ENCODE peak calls at places on chromosomes 5 and 9, in eight cellular contexts. One of them, this sample, is unnamed.
A peak's percentile ranks its signal among the peaks of the same experiment; 100 is the strongest.

GRCh38 chr5:150513375-150514309 is 5.7 kb downstream of the NDST1 start:
- DNase-seq in hepatocyte: no peak
- DNase-seq in MM.1S: no peak
- DNase-seq in kidney epithelial cell: no peak
- DNase-seq in adrenal gland: peak; percentile 49
- DNase-seq in IMR-90: no peak
- DNase-seq in colonic mucosa: no peak
- DNase-seq in SK-N-SH: peak; percentile 68
- DNase-seq in this sample: no peak

GRCh38 chr9:708556-709432 is 132.7 kb upstream of the DMRT1 start:
- DNase-seq in hepatocyte: no peak
- DNase-seq in MM.1S: peak; percentile 26
- DNase-seq in kidney epithelial cell: no peak
- DNase-seq in adrenal gland: peak; percentile 55
- DNase-seq in IMR-90: no peak
- DNase-seq in colonic mucosa: no peak
- DNase-seq in SK-N-SH: no peak
- DNase-seq in this sample: no peak

GRCh38 chr5:10145922-10146321 is 103.8 kb downstream of the ATPSCKMT start:
- DNase-seq in hepatocyte: no peak
- DNase-seq in MM.1S: peak; percentile 49
- DNase-seq in kidney epithelial cell: no peak
- DNase-seq in adrenal gland: peak; percentile 16
- DNase-seq in IMR-90: peak; percentile 66
- DNase-seq in colonic mucosa: no peak
- DNase-seq in SK-N-SH: peak; percentile 43
- DNase-seq in this sample: no peak

GRCh38 chr5:177359451-177359851 is 1.7 kb downstream of the RGS14 start:
- DNase-seq in hepatocyte: no peak
- DNase-seq in MM.1S: no peak
- DNase-seq in kidney epithelial cell: no peak
- DNase-seq in adrenal gland: no peak
- DNase-seq in IMR-90: no peak
- DNase-seq in colonic mucosa: no peak
- DNase-seq in SK-N-SH: no peak
- DNase-seq in this sample: no peak

GRCh38 chr9:35306281-35306680 is 144.5 kb downstream of the UNC13B start:
- DNase-seq in hepatocyte: no peak
- DNase-seq in MM.1S: no peak
- DNase-seq in kidney epithelial cell: no peak
- DNase-seq in adrenal gland: no peak
- DNase-seq in IMR-90: peak; percentile 45
- DNase-seq in colonic mucosa: no peak
- DNase-seq in SK-N-SH: no peak
- DNase-seq in this sample: no peak

GRCh38 chr9:69056416-69056815 is 20.9 kb downstream of the FXN start:
- DNase-seq in hepatocyte: no peak
- DNase-seq in MM.1S: no peak
- DNase-seq in kidney epithelial cell: no peak
- DNase-seq in adrenal gland: no peak
- DNase-seq in IMR-90: no peak
- DNase-seq in colonic mucosa: no peak
- DNase-seq in SK-N-SH: no peak
- DNase-seq in this sample: no peak

GRCh38 chr9:36720043-36720442 is 147.3 kb downstream of the MELK start:
- DNase-seq in hepatocyte: no peak
- DNase-seq in MM.1S: no peak
- DNase-seq in kidney epithelial cell: no peak
- DNase-seq in adrenal gland: no peak
- DNase-seq in IMR-90: no peak
- DNase-seq in colonic mucosa: no peak
- DNase-seq in SK-N-SH: no peak
- DNase-seq in this sample: no peak

GRCh38 chr5:9728261-9728660 is 98.1 kb upstream of the TAS2R1 start:
- DNase-seq in hepatocyte: no peak
- DNase-seq in MM.1S: no peak
- DNase-seq in kidney epithelial cell: no peak
- DNase-seq in adrenal gland: no peak
- DNase-seq in IMR-90: no peak
- DNase-seq in colonic mucosa: no peak
- DNase-seq in SK-N-SH: no peak
- DNase-seq in this sample: no peak

GRCh38 chr5:28967848-28968247 is 1929.5 kb upstream of the CDH9 start:
- DNase-seq in hepatocyte: no peak
- DNase-seq in MM.1S: no peak
- DNase-seq in kidney epithelial cell: no peak
- DNase-seq in adrenal gland: no peak
- DNase-seq in IMR-90: no peak
- DNase-seq in colonic mucosa: no peak
- DNase-seq in SK-N-SH: no peak
- DNase-seq in this sample: no peak

GRCh38 chr9:23088932-23089364 is 642.3 kb downstream of the DMRTA1 start:
- DNase-seq in hepatocyte: peak; percentile 43
- DNase-seq in MM.1S: no peak
- DNase-seq in kidney epithelial cell: no peak
- DNase-seq in adrenal gland: no peak
- DNase-seq in IMR-90: no peak
- DNase-seq in colonic mucosa: no peak
- DNase-seq in SK-N-SH: no peak
- DNase-seq in this sample: no peak
- TF ChIP-seq CTCF in hepatocyte: peak; percentile 42
- TF ChIP-seq CTCF in MM.1S: no peak
- TF ChIP-seq CTCF in kidney epithelial cell: no peak
- TF ChIP-seq CTCF in adrenal gland: no peak
- TF ChIP-seq CTCF in IMR-90: peak; percentile 19
- TF ChIP-seq CTCF in colonic mucosa: no peak
- TF ChIP-seq CTCF in SK-N-SH: peak; percentile 53
- TF ChIP-seq CTCF in this sample: no peak

GRCh38 chr5:143025971-143026370 is 255.8 kb downstream of the ARHGAP26 start:
- DNase-seq in hepatocyte: no peak
- DNase-seq in MM.1S: no peak
- DNase-seq in kidney epithelial cell: no peak
- DNase-seq in adrenal gland: no peak
- DNase-seq in IMR-90: peak; percentile 67
- DNase-seq in colonic mucosa: no peak
- DNase-seq in SK-N-SH: no peak
- DNase-seq in this sample: no peak

GRCh38 chr5:143023447-143024096 is 253.4 kb downstream of the ARHGAP26 start:
- DNase-seq in hepatocyte: no peak
- DNase-seq in MM.1S: no peak
- DNase-seq in kidney epithelial cell: no peak
- DNase-seq in adrenal gland: no peak
- DNase-seq in IMR-90: peak; percentile 68
- DNase-seq in colonic mucosa: no peak
- DNase-seq in SK-N-SH: peak; percentile 52
- DNase-seq in this sample: no peak

GRCh38 chr5:143025376-143025775 is 255.2 kb downstream of the ARHGAP26 start:
- DNase-seq in hepatocyte: no peak
- DNase-seq in MM.1S: no peak
- DNase-seq in kidney epithelial cell: no peak
- DNase-seq in adrenal gland: no peak
- DNase-seq in IMR-90: no peak
- DNase-seq in colonic mucosa: no peak
- DNase-seq in SK-N-SH: peak; percentile 34
- DNase-seq in this sample: no peak

GRCh38 chr5:143024227-143024920 is 254.2 kb downstream of the ARHGAP26 start:
- DNase-seq in hepatocyte: no peak
- DNase-seq in MM.1S: no peak
- DNase-seq in kidney epithelial cell: no peak
- DNase-seq in adrenal gland: no peak
- DNase-seq in IMR-90: no peak
- DNase-seq in colonic mucosa: no peak
- DNase-seq in SK-N-SH: no peak
- DNase-seq in this sample: no peak

DNA sequence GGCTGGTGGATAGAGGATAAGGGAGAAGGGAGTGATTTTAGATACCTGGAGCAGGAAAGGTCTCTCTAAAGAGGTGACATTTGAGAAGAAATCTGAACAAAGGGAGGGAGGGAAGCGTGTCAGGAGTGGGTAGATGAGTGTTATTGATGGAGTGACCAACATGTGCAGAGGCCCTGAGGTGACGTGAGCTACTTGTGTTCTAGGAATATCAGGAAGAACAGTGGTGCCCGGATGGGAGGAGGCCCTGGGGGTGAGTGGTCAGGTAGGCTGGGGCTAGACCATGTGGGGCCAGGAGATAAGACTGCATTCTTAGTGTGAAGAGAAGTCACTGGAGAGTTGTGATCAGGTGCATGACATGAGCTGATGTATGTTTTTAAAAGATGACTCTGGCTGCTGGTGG is 256.2 kb downstream of the ARHGAP26 start:
- DNase-seq in hepatocyte: no peak
- DNase-seq in MM.1S: no peak
- DNase-seq in kidney epithelial cell: no peak
- DNase-seq in adrenal gland: no peak
- DNase-seq in IMR-90: no peak
- DNase-seq in colonic mucosa: no peak
- DNase-seq in SK-N-SH: no peak
- DNase-seq in this sample: no peak
- H3K4me3 ChIP-seq in hepatocyte: no peak overlapping the region
- H3K4me3 ChIP-seq in MM.1S: no peak overlapping the region
- H3K4me3 ChIP-seq in kidney epithelial cell: no peak overlapping the region
- H3K4me3 ChIP-seq in adrenal gland: no peak overlapping the region
- H3K4me3 ChIP-seq in IMR-90: no peak overlapping the region
- H3K4me3 ChIP-seq in colonic mucosa: no peak overlapping the region
- H3K4me3 ChIP-seq in SK-N-SH: no peak overlapping the region
- H3K4me3 ChIP-seq in this sample: no peak overlapping the region

GRCh38 chr9:126647585-126648110 is 33.9 kb downstream of the LMX1B start:
- DNase-seq in hepatocyte: no peak
- DNase-seq in MM.1S: no peak
- DNase-seq in kidney epithelial cell: no peak
- DNase-seq in adrenal gland: no peak
- DNase-seq in IMR-90: no peak
- DNase-seq in colonic mucosa: no peak
- DNase-seq in SK-N-SH: no peak
- DNase-seq in this sample: no peak
- H3K27me3 ChIP-seq in hepatocyte: peaks cover 85% of the 10 kb centered on the region
- H3K27me3 ChIP-seq in MM.1S: peaks cover 100% of the 10 kb centered on the region
- H3K27me3 ChIP-seq in kidney epithelial cell: peaks cover 96% of the 10 kb centered on the region
- H3K27me3 ChIP-seq in adrenal gland: peaks cover 33% of the 10 kb centered on the region
- H3K27me3 ChIP-seq in IMR-90: peaks cover 97% of the 10 kb centered on the region
- H3K27me3 ChIP-seq in colonic mucosa: peaks cover 67% of the 10 kb centered on the region
- H3K27me3 ChIP-seq in SK-N-SH: peaks cover 98% of the 10 kb centered on the region
- H3K27me3 ChIP-seq in this sample: peaks cover 76% of the 10 kb centered on the region

GRCh38 chr9:71001780-71002386 is 119.5 kb downstream of the TRPM3 start:
- DNase-seq in hepatocyte: peak; percentile 56
- DNase-seq in MM.1S: peak; percentile 50
- DNase-seq in kidney epithelial cell: peak; percentile 9
- DNase-seq in adrenal gland: peak; percentile 27
- DNase-seq in IMR-90: peak; percentile 25
- DNase-seq in colonic mucosa: peak; percentile 40
- DNase-seq in SK-N-SH: peak; percentile 3
- DNase-seq in this sample: no peak
- TF ChIP-seq CTCF in hepatocyte: peak; percentile 53
- TF ChIP-seq CTCF in MM.1S: peak; percentile 75
- TF ChIP-seq CTCF in kidney epithelial cell: peak; percentile 66
- TF ChIP-seq CTCF in adrenal gland: peak; percentile 54
- TF ChIP-seq CTCF in IMR-90: peak; percentile 53
- TF ChIP-seq CTCF in colonic mucosa: peak; percentile 42
- TF ChIP-seq CTCF in SK-N-SH: peak; percentile 62
- TF ChIP-seq CTCF in this sample: peak; percentile 47

This sample was measured in upper lobe of right lung.